ENCODE peak calls at places on chromosomes 12 and 14, in six cellular contexts. G is HepG2, P is GM12878, B is A549, O is K562, Z is upper lobe of left lung. M is an unnamed sample.
A peak's percentile ranks its signal among the peaks of the same experiment; 100 is the strongest.

GRCh38 chr14:60514378-60515243 is 5.7 kb downstream of the SIX6 start:
- ATAC-seq in G (peak; percentile 99), Z (peak; percentile 62), B (peak; percentile 92), P (no peak), O (peak; percentile 78), M (peak; percentile 53)

GRCh38 chr14:51789631-51790030 is 70.8 kb upstream of the GNG2 start:
- ATAC-seq in B (no peak), O (no peak), P (no peak), Z (peak; percentile 77), G (no peak), M (peak; percentile 31)

GRCh38 chr12:98757455-98757854 is 112.4 kb downstream of the APAF1 start:
- ATAC-seq in Z (peak; percentile 79), O (no peak), P (no peak), G (no peak), B (no peak), M (peak; percentile 23)

GRCh38 chr14:75717729-75718128 is 56.7 kb downstream of the TTLL5 start:
- ATAC-seq in B (no peak), G (no peak), Z (no peak), P (no peak), O (no peak), M (no peak)

GRCh38 chr14:23364164-23364571 is 804 bp downstream of the EFS start:
- ATAC-seq in O (peak; percentile 30), B (no peak), Z (peak; percentile 41), P (no peak), G (no peak), M (peak; percentile 12)

GRCh38 chr12:75666126-75666979 is 154.9 kb upstream of the KRR1 start:
- ATAC-seq in B (no peak), O (no peak), Z (no peak), P (no peak), G (peak; percentile 93), M (no peak)

GRCh38 chr12:49621651-49622500 is 1.5 kb upstream of the PRPF40B start:
- ATAC-seq in Z (peak; percentile 1), G (peak; percentile 13), B (no peak), O (no peak), P (peak; percentile 56), M (no peak)

GRCh38 chr12:116389990-116390655 is 112.6 kb upstream of the MED13L start:
- ATAC-seq in P (no peak), B (peak; percentile 58), Z (peak; percentile 80), G (no peak), O (no peak), M (peak; percentile 47)

GRCh38 chr12:106245767-106246166 is 2.1 kb downstream of the CKAP4 start:
- ATAC-seq in Z (peak; percentile 22), G (no peak), O (no peak), B (no peak), P (no peak), M (peak; percentile 15)

GRCh38 chr14:54488318-54488645 is 498 bp downstream of the GMFB start:
- ATAC-seq in Z (no peak), P (no peak), O (peak; percentile 46), B (peak; percentile 58), G (no peak), M (no peak)

GRCh38 chr14:22812744-22813143 is 2.5 kb downstream of the SLC7A7 start:
- ATAC-seq in B (peak; percentile 47), G (peak; percentile 76), P (peak; percentile 4), Z (no peak), O (no peak), M (no peak)

GRCh38 chr12:132182206-132182710 is 38.0 kb downstream of the NOC4L start:
- ATAC-seq in Z (no peak), B (no peak), G (no peak), P (no peak), O (no peak), M (no peak)

GRCh38 chr12:33628087-33628486 is 188.5 kb upstream of the SYT10 start:
- ATAC-seq in P (no peak), B (no peak), G (no peak), Z (no peak), O (peak; percentile 71), M (no peak)

GRCh38 chr14:80211143-80212024 is at the start of gene DIO2:
- ATAC-seq in Z (peak; percentile 62), O (no peak), G (no peak), P (peak; percentile 25), B (no peak), M (no peak)

GRCh38 chr14:61839452-61839851 is 77.2 kb downstream of the SNAPC1 start:
- ATAC-seq in B (no peak), P (no peak), Z (no peak), G (no peak), O (no peak), M (no peak)

GRCh38 chr12:57627504-57628279 is 5.3 kb downstream of the B4GALNT1 start:
- ATAC-seq in B (no peak), G (no peak), O (no peak), P (peak; percentile 38), Z (no peak), M (no peak)

GRCh38 chr12:132205271-132206092 is 61.2 kb downstream of the NOC4L start:
- ATAC-seq in G (peak; percentile 35), B (no peak), Z (peak; percentile 16), P (peak; percentile 49), O (no peak), M (peak; percentile 52)

GRCh38 chr14:44778562-44778961 is 183.2 kb downstream of the KLHL28 start:
- ATAC-seq in Z (no peak), B (no peak), G (no peak), P (peak; percentile 58), O (no peak), M (no peak)

GRCh38 chr12:105935106-105935505 is 203.6 kb downstream of the NUAK1 start:
- ATAC-seq in Z (no peak), O (no peak), G (no peak), B (no peak), P (no peak), M (no peak)

GRCh38 chr14:68462683-68463082 is 330.2 kb downstream of the ZFP36L1 start:
- ATAC-seq in O (no peak), B (no peak), Z (no peak), G (no peak), P (no peak), M (no peak)

GRCh38 chr14:105217764-105218163 is 30.6 kb upstream of the BTBD6 start:
- ATAC-seq in Z (peak; percentile 49), B (no peak), P (no peak), G (no peak), O (no peak), M (no peak)

GRCh38 chr14:61516957-61517356 is 178.4 kb upstream of the HIF1A start:
- ATAC-seq in O (no peak), P (peak; percentile 28), B (no peak), G (no peak), Z (peak; percentile 56), M (peak; percentile 48)

GRCh38 chr12:93060666-93061413 is 131.7 kb upstream of the EEA1 start:
- ATAC-seq in O (peak; percentile 73), G (peak; percentile 41), Z (peak; percentile 55), B (no peak), P (peak; percentile 61), M (peak; percentile 30)
- H3K4me3 ChIP-seq in O (no peak overlapping the region), G (no peak overlapping the region), Z (no peak overlapping the region), B (no peak overlapping the region), P (peak overlapping the region; percentile 2), M (peak overlapping the region; percentile 2)

GRCh38 chr12:89589753-89590152 is 63.9 kb upstream of the POC1B start:
- ATAC-seq in G (peak; percentile 35), O (no peak), B (no peak), Z (no peak), P (no peak), M (no peak)

GRCh38 chr12:89597210-89597609 is 71.4 kb upstream of the POC1B start:
- ATAC-seq in P (no peak), O (no peak), B (no peak), G (no peak), Z (no peak), M (no peak)

GRCh38 chr12:89597770-89598169 is 71.9 kb upstream of the POC1B start:
- ATAC-seq in B (no peak), P (peak; percentile 77), G (no peak), Z (no peak), O (no peak), M (no peak)

GRCh38 chr12:89593233-89593632 is 67.4 kb upstream of the POC1B start:
- ATAC-seq in G (no peak), Z (no peak), P (no peak), O (peak; percentile 73), B (no peak), M (no peak)

GRCh38 chr12:89593873-89594272 is 68.0 kb upstream of the POC1B start:
- ATAC-seq in Z (no peak), P (no peak), B (no peak), O (peak; percentile 41), G (no peak), M (no peak)
- H3K27ac ChIP-seq in Z (no peak overlapping the region), P (no peak overlapping the region), B (no peak overlapping the region), O (no peak overlapping the region), G (no peak overlapping the region), M (no peak overlapping the region)

DNA sequence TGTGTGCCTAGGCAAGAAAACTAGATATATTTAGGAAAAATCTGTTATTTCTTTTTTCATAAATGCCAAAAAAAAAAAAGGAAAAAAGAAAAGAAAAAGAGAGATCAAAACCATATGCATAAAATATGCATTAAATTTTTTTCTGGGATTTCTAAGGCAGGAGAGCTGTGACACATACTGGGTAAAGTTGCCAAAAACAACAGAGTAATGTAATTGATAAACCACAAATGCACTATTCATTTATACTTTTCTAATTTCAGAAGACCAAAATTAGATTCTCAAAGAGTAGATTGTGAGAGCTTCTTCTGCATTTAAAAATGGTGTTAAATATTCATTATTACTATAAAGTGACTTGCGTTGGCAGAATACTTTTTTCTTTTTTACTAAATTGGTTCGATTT is 673.8 kb upstream of the MGAT4C start:
- ATAC-seq in O (no peak), B (no peak), Z (no peak), P (no peak), G (no peak), M (no peak)
- TF ChIP-seq EP300 in O (no peak), B (no peak), Z (no peak), P (no peak), G (no peak), M (no peak)

GRCh38 chr12:56160160-56160763 is 2.1 kb downstream of the MYL6 start:
- ATAC-seq in Z (no peak), G (no peak), B (no peak), O (no peak), P (peak; percentile 20), M (no peak)

GRCh38 chr12:56163533-56164344 is 5.6 kb downstream of the MYL6 start:
- ATAC-seq in O (peak; percentile 1), B (peak; percentile 3), Z (no peak), P (no peak), G (no peak), M (no peak)

GRCh38 chr12:56160894-56161667 is 2.9 kb downstream of the MYL6 start:
- ATAC-seq in O (no peak), B (no peak), Z (no peak), P (no peak), G (no peak), M (no peak)

GRCh38 chr12:56162468-56163290 is 4.5 kb downstream of the MYL6 start:
- ATAC-seq in O (no peak), P (no peak), B (no peak), Z (no peak), G (no peak), M (no peak)

DNA sequence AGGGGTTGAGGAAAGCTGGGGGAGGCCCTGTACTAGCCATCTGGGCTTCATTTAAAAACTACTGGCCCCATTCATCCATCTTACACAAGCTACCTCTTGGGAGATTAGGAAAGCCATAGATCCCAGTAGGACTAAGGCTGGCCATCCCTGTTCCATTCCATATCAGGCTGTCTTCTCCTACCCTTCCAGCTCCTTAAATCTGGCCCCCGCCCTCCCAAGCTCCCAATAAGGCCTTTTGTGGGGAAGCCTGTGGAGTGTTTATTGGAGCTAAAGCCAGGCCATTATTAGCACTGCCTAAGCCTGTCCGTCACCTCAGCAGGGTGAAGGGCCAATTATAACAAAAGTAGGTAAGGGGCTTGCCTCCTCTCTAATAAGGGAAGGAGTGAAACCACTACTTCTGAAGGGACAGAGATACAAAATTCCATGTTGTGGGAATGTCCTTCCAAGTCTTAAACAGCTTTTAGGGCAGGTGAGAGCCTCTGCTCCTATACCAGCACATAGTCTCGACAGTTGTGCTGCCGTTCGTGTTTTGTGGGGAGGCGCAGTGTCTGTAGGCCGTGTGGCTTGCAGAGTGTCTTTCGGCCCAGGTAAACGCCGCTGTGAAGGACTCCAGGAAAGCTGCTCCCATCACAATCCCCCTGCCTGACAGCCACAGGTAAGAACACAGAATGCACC is 3.7 kb downstream of the MYL6 start:
- ATAC-seq in Z (no peak), O (no peak), P (no peak), G (no peak), B (no peak), M (no peak)
- H3K4me3 ChIP-seq in Z (no peak overlapping the region), O (no peak overlapping the region), P (no peak overlapping the region), G (no peak overlapping the region), B (no peak overlapping the region), M (peak overlapping the region; percentile 82)